ENCODE peak calls at places on chromosomes 13 and 19, in ten cellular contexts. I, D, U, C, O, R, T, V, A and K are unnamed samples.

GRCh38 chr13:107992542-107992941 is 222.8 kb downstream of the LIG4 start:
- DNase-seq in A (no peak), R (no peak), I (no peak), O (no peak), D (no peak), V (no peak), T (no peak), C (no peak), U (no peak), K (no peak)

GRCh38 chr13:112486386-112487126 is 101.4 kb downstream of the TUBGCP3 start:
- DNase-seq in V (no peak), U (no peak), R (no peak), O (no peak), T (no peak), C (no peak), A (no peak), I (no peak), D (no peak), K (no peak)

GRCh38 chr19:16113727-16114126 is 2.0 kb downstream of the RAB8A start:
- DNase-seq in O (no peak), A (no peak), I (no peak), T (no peak), C (no peak), V (no peak), R (no peak), U (no peak), D (no peak), K (no peak)

GRCh38 chr19:14114854-14115253 is 2.7 kb downstream of the PRKACA start:
- DNase-seq in R (peak; percentile 47), D (peak; percentile 83), O (peak; percentile 68), A (no peak), U (no peak), V (peak; percentile 33), T (peak; percentile 60), I (no peak), C (peak; percentile 28), K (no peak)

GRCh38 chr19:15893498-15893897 is 4.4 kb downstream of the CYP4F2 start:
- DNase-seq in A (no peak), T (no peak), C (no peak), R (no peak), O (no peak), V (no peak), D (no peak), I (no peak), U (no peak), K (no peak)

GRCh38 chr19:46635920-46636761 is at the start of gene GNG8:
- DNase-seq in D (peak; percentile 76), T (no peak), R (no peak), V (no peak), U (no peak), O (peak; percentile 37), C (no peak), I (no peak), A (no peak), K (no peak)

GRCh38 chr13:33446821-33447481 is 161.4 kb upstream of the STARD13 start:
- DNase-seq in V (no peak), O (no peak), U (no peak), T (peak; percentile 62), D (no peak), A (peak; percentile 54), R (no peak), C (no peak), I (peak; percentile 62), K (peak; percentile 14)

GRCh38 chr13:45396548-45397095 is 21.6 kb downstream of the SLC25A30 start:
- DNase-seq in O (no peak), V (no peak), C (no peak), D (peak; percentile 64), T (peak; percentile 57), I (no peak), R (no peak), U (no peak), A (no peak), K (no peak)

GRCh38 chr13:66778461-66778860 is 451.7 kb downstream of the PCDH9 start:
- DNase-seq in T (no peak), D (no peak), A (no peak), O (no peak), I (no peak), C (no peak), U (no peak), V (no peak), R (no peak), K (no peak)

GRCh38 chr13:98134901-98135300 is 8.0 kb upstream of the FARP1 start:
- DNase-seq in I (no peak), A (no peak), U (no peak), T (no peak), R (no peak), D (no peak), O (no peak), V (no peak), C (no peak), K (no peak)

GRCh38 chr13:31200636-31200970 is 828 bp downstream of the B3GLCT start:
- DNase-seq in V (peak; percentile 31), D (peak; percentile 78), C (no peak), O (peak; percentile 42), R (no peak), T (peak; percentile 50), A (no peak), U (peak; percentile 77), I (no peak), K (peak; percentile 25)

GRCh38 chr13:59442946-59443345 is 720.8 kb downstream of the DIAPH3 start:
- DNase-seq in I (no peak), R (no peak), V (no peak), U (no peak), T (no peak), A (no peak), O (no peak), D (no peak), C (no peak), K (no peak)

GRCh38 chr13:84925443-84925842 is 873.8 kb downstream of the SLITRK6 start:
- DNase-seq in U (no peak), T (no peak), D (no peak), O (no peak), V (no peak), A (no peak), R (no peak), C (no peak), I (peak; percentile 52), K (peak; percentile 48)

GRCh38 chr13:67857581-67858310 is 627.6 kb upstream of the PCDH9 start:
- DNase-seq in U (no peak), O (no peak), R (no peak), D (no peak), T (no peak), C (no peak), A (no peak), V (no peak), I (no peak), K (no peak)

GRCh38 chr19:42655748-42656147 is 61.0 kb upstream of the CEACAM8 start:
- DNase-seq in R (no peak), D (no peak), A (no peak), O (no peak), I (no peak), U (no peak), C (no peak), T (peak; percentile 66), V (no peak), K (no peak)

GRCh38 chr13:33262997-33263396 is 22.6 kb downstream of the STARD13 start:
- DNase-seq in C (no peak), U (no peak), O (no peak), V (no peak), R (no peak), A (no peak), D (no peak), T (no peak), I (no peak), K (no peak)

GRCh38 chr19:55080915-55081772 is 5.5 kb downstream of the EPS8L1 start:
- DNase-seq in R (peak; percentile 86), V (peak; percentile 86), T (peak; percentile 66), I (peak; percentile 51), D (peak; percentile 100), A (no peak), U (no peak), C (peak; percentile 86), O (peak; percentile 85), K (peak; percentile 91)

GRCh38 chr13:77749481-77749880 is 52.0 kb downstream of the SLAIN1 start:
- DNase-seq in D (no peak), O (no peak), R (no peak), I (no peak), U (no peak), T (no peak), C (no peak), V (no peak), A (no peak), K (no peak)

GRCh38 chr19:39997595-39998216 is 846 bp downstream of the ZNF546 start:
- DNase-seq in U (no peak), T (no peak), A (no peak), I (peak; percentile 5), C (no peak), R (no peak), D (no peak), O (peak; percentile 42), V (no peak), K (no peak)

GRCh38 chr13:104510422-104510821 is 1444.2 kb upstream of the SLC10A2 start:
- DNase-seq in R (no peak), C (no peak), I (no peak), A (no peak), T (no peak), U (no peak), O (no peak), D (no peak), V (no peak), K (no peak)

GRCh38 chr19:38736413-38737280 is 7.6 kb downstream of the CAPN12 start:
- DNase-seq in V (peak; percentile 64), U (peak; percentile 70), T (peak; percentile 83), C (peak; percentile 49), I (peak; percentile 36), R (no peak), D (peak; percentile 95), O (peak; percentile 67), A (no peak), K (peak; percentile 59)

GRCh38 chr13:22451345-22451744 is 729.4 kb upstream of the SGCG start:
- DNase-seq in D (no peak), R (no peak), C (no peak), I (no peak), A (no peak), T (no peak), U (no peak), O (no peak), V (no peak), K (no peak)

GRCh38 chr19:33401683-33402420 is 28.3 kb downstream of the CEBPG start:
- DNase-seq in I (no peak), T (no peak), V (no peak), O (no peak), D (no peak), U (no peak), R (no peak), A (no peak), C (no peak), K (no peak)

GRCh38 chr13:94967183-94968039 is 255.1 kb upstream of the SOX21 start:
- DNase-seq in V (no peak), R (no peak), D (peak; percentile 83), U (peak; percentile 74), I (no peak), T (peak; percentile 29), A (no peak), O (no peak), C (no peak), K (no peak)

GRCh38 chr19:4224470-4224869 is 4.9 kb upstream of the EBI3 start:
- DNase-seq in D (no peak), A (no peak), I (no peak), C (no peak), O (no peak), R (no peak), U (no peak), V (no peak), T (no peak), K (no peak)

GRCh38 chr19:28606269-28607032 is 606.5 kb downstream of the UQCRFS1 start:
- DNase-seq in O (no peak), A (no peak), V (no peak), R (no peak), C (no peak), U (no peak), D (no peak), T (no peak), I (no peak), K (no peak)

GRCh38 chr13:113145911-113146598 is 12.4 kb upstream of the PROZ start:
- DNase-seq in I (no peak), D (peak; percentile 34), A (no peak), V (no peak), C (no peak), O (no peak), U (peak; percentile 54), R (no peak), T (no peak), K (no peak)

GRCh38 chr19:29876414-29876813 is 64.6 kb downstream of the CCNE1 start:
- DNase-seq in R (no peak), D (no peak), C (no peak), U (no peak), A (no peak), I (no peak), V (no peak), O (no peak), T (no peak), K (no peak)